ENCODE peak calls at places on chromosome 19, in eight cellular contexts. One of them, this sample, is unnamed.

GRCh38 chr19:11192957-11193939 is 4.1 kb downstream of the KANK2 start:
- DNase-seq in heart left ventricle: no peak
- DNase-seq in lower leg skin: no peak
- DNase-seq in IMR-90: no peak
- DNase-seq in sigmoid colon: no peak
- DNase-seq in Peyer's patch: no peak
- DNase-seq in A549: no peak
- DNase-seq in uterus: no peak
- DNase-seq in this sample: no peak

GRCh38 chr19:8265872-8266271 is 42.3 kb downstream of the CD320 start:
- DNase-seq in heart left ventricle: no peak
- DNase-seq in Peyer's patch: no peak
- DNase-seq in A549: no peak
- DNase-seq in sigmoid colon: peak
- DNase-seq in lower leg skin: no peak
- DNase-seq in IMR-90: no peak
- DNase-seq in uterus: no peak
- DNase-seq in this sample: peak

GRCh38 chr19:14318873-14319272 is 62.4 kb upstream of the ADGRE5 start:
- DNase-seq in lower leg skin: no peak
- DNase-seq in heart left ventricle: peak
- DNase-seq in Peyer's patch: no peak
- DNase-seq in A549: no peak
- DNase-seq in sigmoid colon: no peak
- DNase-seq in uterus: no peak
- DNase-seq in IMR-90: no peak
- DNase-seq in this sample: no peak

GRCh38 chr19:58356971-58357797 is 3.9 kb upstream of the A1BG start:
- DNase-seq in sigmoid colon: no peak
- DNase-seq in A549: no peak
- DNase-seq in lower leg skin: no peak
- DNase-seq in Peyer's patch: no peak
- DNase-seq in IMR-90: no peak
- DNase-seq in heart left ventricle: no peak
- DNase-seq in uterus: no peak
- DNase-seq in this sample: no peak

GRCh38 chr19:6678690-6679109 is 8.7 kb upstream of the TNFSF14 start:
- DNase-seq in A549: no peak
- DNase-seq in IMR-90: no peak
- DNase-seq in uterus: no peak
- DNase-seq in heart left ventricle: no peak
- DNase-seq in sigmoid colon: peak
- DNase-seq in Peyer's patch: no peak
- DNase-seq in lower leg skin: no peak
- DNase-seq in this sample: no peak

GRCh38 chr19:55462722-55463121 is 1.3 kb upstream of the ISOC2 start:
- DNase-seq in lower leg skin: no peak
- DNase-seq in IMR-90: no peak
- DNase-seq in A549: no peak
- DNase-seq in uterus: no peak
- DNase-seq in sigmoid colon: no peak
- DNase-seq in heart left ventricle: no peak
- DNase-seq in Peyer's patch: no peak
- DNase-seq in this sample: no peak

GRCh38 chr19:18021121-18021755 is 13.3 kb downstream of the ARRDC2 start:
- DNase-seq in Peyer's patch: peak
- DNase-seq in heart left ventricle: peak
- DNase-seq in sigmoid colon: peak
- DNase-seq in IMR-90: peak
- DNase-seq in uterus: peak
- DNase-seq in lower leg skin: peak
- DNase-seq in A549: peak
- DNase-seq in this sample: peak

GRCh38 chr19:18716857-18717256 is 33.4 kb downstream of the CRTC1 start:
- DNase-seq in uterus: no peak
- DNase-seq in IMR-90: no peak
- DNase-seq in Peyer's patch: no peak
- DNase-seq in A549: no peak
- DNase-seq in sigmoid colon: no peak
- DNase-seq in lower leg skin: no peak
- DNase-seq in heart left ventricle: no peak
- DNase-seq in this sample: no peak

GRCh38 chr19:27906081-27906480 is 1306.9 kb downstream of the UQCRFS1 start:
- DNase-seq in A549: no peak
- DNase-seq in heart left ventricle: no peak
- DNase-seq in lower leg skin: no peak
- DNase-seq in Peyer's patch: no peak
- DNase-seq in uterus: no peak
- DNase-seq in sigmoid colon: no peak
- DNase-seq in IMR-90: no peak
- DNase-seq in this sample: no peak

GRCh38 chr19:17202249-17202648 is 12.9 kb upstream of the USE1 start:
- DNase-seq in uterus: no peak
- DNase-seq in Peyer's patch: no peak
- DNase-seq in lower leg skin: no peak
- DNase-seq in IMR-90: no peak
- DNase-seq in sigmoid colon: no peak
- DNase-seq in A549: peak
- DNase-seq in heart left ventricle: no peak
- DNase-seq in this sample: no peak

GRCh38 chr19:17999685-18000479 is 8.1 kb upstream of the ARRDC2 start:
- DNase-seq in Peyer's patch: no peak
- DNase-seq in sigmoid colon: no peak
- DNase-seq in heart left ventricle: no peak
- DNase-seq in IMR-90: no peak
- DNase-seq in A549: no peak
- DNase-seq in uterus: no peak
- DNase-seq in lower leg skin: no peak
- DNase-seq in this sample: no peak

GRCh38 chr19:17303940-17304267 is 679 bp upstream of the ABHD8 start:
- DNase-seq in heart left ventricle: no peak
- DNase-seq in IMR-90: no peak
- DNase-seq in Peyer's patch: no peak
- DNase-seq in A549: no peak
- DNase-seq in sigmoid colon: no peak
- DNase-seq in lower leg skin: no peak
- DNase-seq in uterus: no peak
- DNase-seq in this sample: no peak

GRCh38 chr19:33442706-33443105 is 69.2 kb downstream of the CEBPG start:
- DNase-seq in heart left ventricle: no peak
- DNase-seq in IMR-90: no peak
- DNase-seq in uterus: no peak
- DNase-seq in A549: no peak
- DNase-seq in Peyer's patch: no peak
- DNase-seq in sigmoid colon: peak
- DNase-seq in lower leg skin: peak
- DNase-seq in this sample: no peak

GRCh38 chr19:51637362-51637978 is 7.3 kb upstream of the SIGLEC5 start:
- DNase-seq in heart left ventricle: no peak
- DNase-seq in Peyer's patch: no peak
- DNase-seq in A549: peak
- DNase-seq in lower leg skin: no peak
- DNase-seq in IMR-90: no peak
- DNase-seq in sigmoid colon: no peak
- DNase-seq in uterus: no peak
- DNase-seq in this sample: peak

GRCh38 chr19:8174706-8175105 is 25.3 kb upstream of the FBN3 start:
- DNase-seq in heart left ventricle: no peak
- DNase-seq in A549: no peak
- DNase-seq in uterus: no peak
- DNase-seq in lower leg skin: no peak
- DNase-seq in IMR-90: peak
- DNase-seq in Peyer's patch: no peak
- DNase-seq in sigmoid colon: no peak
- DNase-seq in this sample: no peak

GRCh38 chr19:7679771-7680605 is 645 bp upstream of the TRAPPC5 start:
- DNase-seq in A549: no peak
- DNase-seq in sigmoid colon: no peak
- DNase-seq in uterus: no peak
- DNase-seq in Peyer's patch: no peak
- DNase-seq in lower leg skin: no peak
- DNase-seq in IMR-90: no peak
- DNase-seq in heart left ventricle: no peak
- DNase-seq in this sample: no peak

GRCh38 chr19:38277969-38278680 is 13.8 kb downstream of the SPINT2 start:
- DNase-seq in sigmoid colon: no peak
- DNase-seq in uterus: peak
- DNase-seq in IMR-90: peak
- DNase-seq in Peyer's patch: no peak
- DNase-seq in heart left ventricle: peak
- DNase-seq in lower leg skin: no peak
- DNase-seq in A549: no peak
- DNase-seq in this sample: no peak

GRCh38 chr19:1624458-1624857 is 19.2 kb upstream of the UQCR11 start:
- DNase-seq in sigmoid colon: peak
- DNase-seq in lower leg skin: no peak
- DNase-seq in heart left ventricle: peak
- DNase-seq in Peyer's patch: peak
- DNase-seq in A549: peak
- DNase-seq in IMR-90: peak
- DNase-seq in uterus: no peak
- DNase-seq in this sample: peak

GRCh38 chr19:49875177-49875576 is 2.0 kb downstream of the AKT1S1 start:
- DNase-seq in sigmoid colon: no peak
- DNase-seq in IMR-90: no peak
- DNase-seq in A549: no peak
- DNase-seq in lower leg skin: no peak
- DNase-seq in uterus: no peak
- DNase-seq in Peyer's patch: no peak
- DNase-seq in heart left ventricle: no peak
- DNase-seq in this sample: no peak

GRCh38 chr19:49877879-49878743 is 609 bp downstream of the TBC1D17 start:
- DNase-seq in heart left ventricle: peak
- DNase-seq in sigmoid colon: peak
- DNase-seq in IMR-90: peak
- DNase-seq in lower leg skin: peak
- DNase-seq in uterus: peak
- DNase-seq in Peyer's patch: peak
- DNase-seq in A549: peak
- DNase-seq in this sample: peak

GRCh38 chr19:49875801-49876421 is 1.2 kb downstream of the AKT1S1 start:
- DNase-seq in lower leg skin: peak
- DNase-seq in uterus: peak
- DNase-seq in IMR-90: peak
- DNase-seq in sigmoid colon: peak
- DNase-seq in Peyer's patch: peak
- DNase-seq in heart left ventricle: peak
- DNase-seq in A549: no peak
- DNase-seq in this sample: peak

GRCh38 chr19:49877020-49877878 is at the start of the genes AKT1S1 and TBC1D17:
- DNase-seq in Peyer's patch: peak
- DNase-seq in uterus: peak
- DNase-seq in IMR-90: peak
- DNase-seq in A549: peak
- DNase-seq in sigmoid colon: peak
- DNase-seq in lower leg skin: peak
- DNase-seq in heart left ventricle: peak
- DNase-seq in this sample: peak

GRCh38 chr19:49876422-49877019 is 634 bp downstream of the AKT1S1 start:
- DNase-seq in A549: peak
- DNase-seq in sigmoid colon: peak
- DNase-seq in uterus: peak
- DNase-seq in heart left ventricle: peak
- DNase-seq in IMR-90: peak
- DNase-seq in lower leg skin: peak
- DNase-seq in Peyer's patch: peak
- DNase-seq in this sample: peak
- TF ChIP-seq POLR2A in A549: peak
- TF ChIP-seq POLR2A in sigmoid colon: no peak
- TF ChIP-seq POLR2A in uterus: peak
- TF ChIP-seq POLR2A in heart left ventricle: peak
- TF ChIP-seq POLR2A in IMR-90: no peak
- TF ChIP-seq POLR2A in lower leg skin: no peak
- TF ChIP-seq POLR2A in Peyer's patch: peak
- TF ChIP-seq POLR2A in this sample: no peak

GRCh38 chr19:48623556-48624066 is 4.3 kb downstream of the SPHK2 start:
- DNase-seq in lower leg skin: no peak
- DNase-seq in Peyer's patch: no peak
- DNase-seq in heart left ventricle: no peak
- DNase-seq in A549: no peak
- DNase-seq in uterus: no peak
- DNase-seq in IMR-90: no peak
- DNase-seq in sigmoid colon: no peak
- DNase-seq in this sample: no peak

GRCh38 chr19:48625891-48626327 is 6.6 kb downstream of the SPHK2 start:
- DNase-seq in uterus: no peak
- DNase-seq in heart left ventricle: no peak
- DNase-seq in lower leg skin: no peak
- DNase-seq in IMR-90: no peak
- DNase-seq in A549: no peak
- DNase-seq in Peyer's patch: no peak
- DNase-seq in sigmoid colon: peak
- DNase-seq in this sample: peak

GRCh38 chr19:48627211-48627864 is 8.0 kb downstream of the SPHK2 start:
- DNase-seq in heart left ventricle: no peak
- DNase-seq in Peyer's patch: no peak
- DNase-seq in A549: no peak
- DNase-seq in lower leg skin: no peak
- DNase-seq in uterus: no peak
- DNase-seq in IMR-90: no peak
- DNase-seq in sigmoid colon: peak
- DNase-seq in this sample: peak

GRCh38 chr19:48624067-48624594 is 4.8 kb downstream of the SPHK2 start:
- DNase-seq in sigmoid colon: peak
- DNase-seq in Peyer's patch: peak
- DNase-seq in heart left ventricle: peak
- DNase-seq in uterus: peak
- DNase-seq in A549: peak
- DNase-seq in lower leg skin: peak
- DNase-seq in IMR-90: peak
- DNase-seq in this sample: peak

GRCh38 chr19:48624791-48625723 is 5.8 kb downstream of the SPHK2 start:
- DNase-seq in uterus: no peak
- DNase-seq in heart left ventricle: no peak
- DNase-seq in A549: no peak
- DNase-seq in sigmoid colon: peak
- DNase-seq in IMR-90: no peak
- DNase-seq in lower leg skin: no peak
- DNase-seq in Peyer's patch: no peak
- DNase-seq in this sample: peak
- TF ChIP-seq POLR2A in uterus: no peak
- TF ChIP-seq POLR2A in heart left ventricle: no peak
- TF ChIP-seq POLR2A in A549: no peak
- TF ChIP-seq POLR2A in sigmoid colon: no peak
- TF ChIP-seq POLR2A in IMR-90: no peak
- TF ChIP-seq POLR2A in lower leg skin: no peak
- TF ChIP-seq POLR2A in Peyer's patch: peak
- TF ChIP-seq POLR2A in this sample: no peak

GRCh38 chr19:40798223-40798996 is 581 bp upstream of the EGLN2 start:
- DNase-seq in Peyer's patch: peak
- DNase-seq in A549: peak
- DNase-seq in heart left ventricle: peak
- DNase-seq in sigmoid colon: peak
- DNase-seq in lower leg skin: peak
- DNase-seq in uterus: peak
- DNase-seq in IMR-90: peak
- DNase-seq in this sample: peak
- TF ChIP-seq POLR2A in Peyer's patch: peak
- TF ChIP-seq POLR2A in A549: peak
- TF ChIP-seq POLR2A in heart left ventricle: peak
- TF ChIP-seq POLR2A in sigmoid colon: peak
- TF ChIP-seq POLR2A in lower leg skin: no peak
- TF ChIP-seq POLR2A in uterus: peak
- TF ChIP-seq POLR2A in IMR-90: no peak
- TF ChIP-seq POLR2A in this sample: peak

GRCh38 chr19:45323671-45324081 is 1.0 kb upstream of the CKM start:
- DNase-seq in Peyer's patch: no peak
- DNase-seq in lower leg skin: no peak
- DNase-seq in IMR-90: no peak
- DNase-seq in uterus: no peak
- DNase-seq in A549: no peak
- DNase-seq in heart left ventricle: peak
- DNase-seq in sigmoid colon: peak
- DNase-seq in this sample: no peak
- TF ChIP-seq POLR2A in Peyer's patch: no peak
- TF ChIP-seq POLR2A in lower leg skin: no peak
- TF ChIP-seq POLR2A in IMR-90: no peak
- TF ChIP-seq POLR2A in uterus: no peak
- TF ChIP-seq POLR2A in A549: no peak
- TF ChIP-seq POLR2A in heart left ventricle: peak
- TF ChIP-seq POLR2A in sigmoid colon: peak
- TF ChIP-seq POLR2A in this sample: no peak